ENCODE peak calls at places on chromosomes 13 and 19, in seven cellular contexts. N, L, A, W, P, Z and U are unnamed samples. For H3K9me3, the result is how much of the 10 kb centered on the place peaks cover.

GRCh38 chr13:110037925-110038573 is 251.7 kb upstream of the IRS2 start:
- DNase-seq in N (no peak), L (no peak), A (no peak), W (no peak), P (no peak), Z (no peak), U (no peak)

GRCh38 chr13:36432106-36432544 is at the start of gene CCNA1:
- DNase-seq in N (no peak), L (no peak), A (peak), W (peak), P (peak), Z (no peak), U (peak)

GRCh38 chr13:21078501-21078900 is 17.1 kb upstream of the LATS2 start:
- DNase-seq in N (peak), L (no peak), A (no peak), W (no peak), P (no peak), Z (no peak), U (no peak)

GRCh38 chr13:50131998-50132936 is 117.0 kb downstream of the KCNRG start:
- DNase-seq in N (no peak), L (no peak), A (no peak), W (no peak), P (no peak), Z (no peak), U (no peak)

GRCh38 chr19:47422417-47423163 is 3.3 kb upstream of the MEIS3 start:
- DNase-seq in N (no peak), L (no peak), A (no peak), W (no peak), P (no peak), Z (no peak), U (no peak)

GRCh38 chr19:33366917-33367316 is 6.6 kb upstream of the CEBPG start:
- DNase-seq in N (no peak), L (no peak), A (no peak), W (no peak), P (no peak), Z (no peak), U (no peak)

GRCh38 chr19:6536138-6536671 is 5.4 kb downstream of the TNFSF9 start:
- DNase-seq in N (no peak), L (no peak), A (no peak), W (peak), P (no peak), Z (no peak), U (no peak)

GRCh38 chr13:50636007-50636704 is 207.3 kb downstream of the DLEU7 start:
- DNase-seq in N (no peak), L (no peak), A (no peak), W (no peak), P (no peak), Z (no peak), U (peak)

GRCh38 chr13:53501387-53501786 is 472.8 kb downstream of the OLFM4 start:
- DNase-seq in N (no peak), L (no peak), A (no peak), W (no peak), P (no peak), Z (no peak), U (no peak)

GRCh38 chr13:99270503-99270902 is 12.3 kb upstream of the GPR18 start:
- DNase-seq in N (no peak), L (no peak), A (no peak), W (no peak), P (no peak), Z (no peak), U (no peak)

GRCh38 chr13:99271249-99271648 is 13.1 kb upstream of the GPR18 start:
- DNase-seq in N (no peak), L (no peak), A (no peak), W (no peak), P (no peak), Z (no peak), U (no peak)

GRCh38 chr13:99267927-99268326 is 9.7 kb upstream of the GPR18 start:
- DNase-seq in N (no peak), L (no peak), A (no peak), W (no peak), P (no peak), Z (no peak), U (no peak)

GRCh38 chr13:99268822-99269221 is 10.6 kb upstream of the GPR18 start:
- DNase-seq in N (no peak), L (no peak), A (no peak), W (no peak), P (no peak), Z (no peak), U (no peak)

DNA sequence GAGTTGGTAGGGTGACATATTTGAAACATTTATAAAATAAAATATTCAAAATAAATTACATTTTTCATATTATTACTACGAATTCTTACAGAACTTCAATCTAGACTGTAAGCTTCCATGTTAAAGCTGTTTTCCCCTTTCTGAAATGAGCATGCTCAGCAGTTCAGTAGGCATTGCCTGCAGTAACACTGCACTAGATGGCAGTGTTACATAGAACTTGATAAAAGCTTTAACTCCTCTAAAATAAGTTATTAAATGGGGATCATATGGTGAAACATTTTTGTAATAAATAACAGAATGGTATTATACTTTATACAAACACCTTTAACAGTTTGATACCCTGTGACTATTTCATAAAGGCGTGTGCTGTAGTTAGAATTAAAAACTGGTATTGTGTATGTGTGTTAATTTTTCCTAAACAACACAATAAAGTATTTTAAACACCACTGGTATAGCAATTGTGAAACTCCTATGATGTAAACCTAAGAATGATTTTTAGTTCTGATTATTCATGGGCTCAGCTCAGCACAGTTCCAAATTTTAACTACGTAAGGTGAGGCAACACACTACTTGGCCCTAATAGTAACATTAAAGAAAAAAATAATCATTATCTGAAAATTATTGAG is 11.6 kb upstream of the GPR18 start:
- DNase-seq in N (peak), L (no peak), A (no peak), W (no peak), P (no peak), Z (no peak), U (no peak)
- TF ChIP-seq CTCF in N (peak), L (peak), A (peak), W (peak), P (peak), Z (peak), U (peak)

DNA sequence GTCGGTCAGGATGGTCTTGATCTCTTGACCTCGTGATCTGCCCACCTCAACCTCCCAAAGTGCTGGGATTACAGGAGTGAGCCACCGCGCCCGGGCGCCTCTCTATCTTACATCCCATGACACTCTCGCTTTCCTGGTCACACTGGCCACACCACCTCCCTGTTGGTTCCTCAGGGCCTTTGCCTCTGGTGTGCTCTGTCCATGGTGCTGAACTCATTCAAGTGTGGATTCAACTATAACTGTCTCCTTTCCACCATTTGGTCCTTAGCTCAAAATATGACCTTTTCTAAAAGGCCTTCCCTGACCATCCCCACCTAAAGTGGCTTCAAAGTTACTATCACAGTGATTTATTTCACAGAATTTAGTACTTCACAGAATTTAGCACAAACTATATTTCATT is 3.7 kb upstream of the SMIM17 start:
- DNase-seq in N (peak), L (no peak), A (no peak), W (no peak), P (no peak), Z (no peak), U (no peak)
- H3K9me3 ChIP-seq in N (under half), L (under half), A (under half), W (under half), P (under half), Z (under half), U (under half)

GRCh38 chr19:1513492-1514294 is 874 bp upstream of the ADAMTSL5 start:
- DNase-seq in N (peak), L (no peak), A (peak), W (peak), P (peak), Z (no peak), U (peak)
- TF ChIP-seq CTCF in N (peak), L (peak), A (peak), W (peak), P (peak), Z (peak), U (peak)

GRCh38 chr19:29372461-29372860 is 153.3 kb upstream of the VSTM2B start:
- DNase-seq in N (no peak), L (peak), A (no peak), W (peak), P (no peak), Z (no peak), U (no peak)
- H3K9me3 ChIP-seq in N (under half), L (under half), A (under half), W (under half), P (under half), Z (under half), U (under half)

GRCh38 chr19:42023943-42024260 is 29.9 kb upstream of the ATP1A3 start:
- DNase-seq in N (no peak), L (no peak), A (no peak), W (no peak), P (no peak), Z (no peak), U (no peak)
- TF ChIP-seq CTCF in N (no peak), L (no peak), A (no peak), W (no peak), P (no peak), Z (no peak), U (no peak)

DNA sequence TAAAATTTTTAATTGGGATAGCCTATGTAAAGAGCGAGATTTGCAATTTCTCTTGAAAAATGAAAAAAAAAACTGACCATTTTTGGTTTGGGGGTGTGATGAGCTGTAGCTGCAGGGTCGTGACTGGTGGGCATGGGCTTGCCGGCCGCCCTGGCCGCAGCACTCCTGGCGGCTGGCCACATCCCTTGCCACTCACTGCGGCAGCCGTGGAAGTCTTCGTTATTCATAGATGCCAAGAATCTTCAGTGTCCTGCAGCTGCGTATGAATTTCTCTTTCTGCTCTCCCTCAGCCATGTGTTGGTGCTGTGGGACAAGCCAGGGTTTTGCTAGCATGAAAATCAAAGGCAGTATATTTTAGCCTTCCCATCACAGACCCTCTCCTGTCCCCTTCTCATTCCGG is 151.7 kb upstream of the TSHZ3 start:
- DNase-seq in N (no peak), L (no peak), A (no peak), W (no peak), P (no peak), Z (no peak), U (no peak)
- H3K9me3 ChIP-seq in N (under half), L (under half), A (under half), W (under half), P (under half), Z (under half), U (under half)

DNA sequence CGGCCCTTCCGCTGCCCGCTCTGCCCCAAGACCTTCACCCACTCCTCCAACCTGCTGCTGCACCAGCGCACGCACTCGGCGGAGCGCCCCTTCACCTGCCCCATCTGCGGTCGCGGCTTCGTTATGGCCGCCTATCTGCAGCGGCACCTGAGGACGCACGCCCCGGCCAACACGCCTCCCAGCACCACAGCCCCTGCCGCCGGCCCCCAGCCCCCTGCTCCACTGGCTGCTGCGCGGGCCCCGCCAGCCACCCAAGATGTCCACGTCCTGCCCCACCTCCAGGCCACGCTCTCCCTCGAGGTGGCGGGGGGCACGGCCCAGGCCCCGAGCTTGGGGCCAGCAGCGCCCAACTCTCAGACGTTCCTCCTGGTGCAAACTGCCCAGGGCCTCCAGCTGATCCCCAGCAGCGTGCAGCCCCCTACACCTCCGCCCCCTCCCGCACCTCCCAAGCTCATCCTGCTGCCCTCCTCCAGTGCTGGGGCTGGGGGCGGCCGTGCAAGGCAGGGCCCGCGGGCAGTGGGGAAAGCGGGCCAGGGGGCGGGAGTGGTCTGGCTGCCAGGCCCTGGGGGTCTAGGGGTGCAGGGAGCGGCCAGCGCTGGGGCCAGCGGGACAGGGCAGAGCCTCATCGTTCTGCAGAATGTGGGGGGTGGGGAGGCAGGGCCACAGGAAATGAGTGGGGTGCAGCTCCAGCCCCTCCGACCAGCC is 1.9 kb upstream of the NAT14 start:
- DNase-seq in N (no peak), L (no peak), A (no peak), W (no peak), P (no peak), Z (no peak), U (no peak)
- TF ChIP-seq CTCF in N (no peak), L (no peak), A (no peak), W (no peak), P (no peak), Z (no peak), U (no peak)

DNA sequence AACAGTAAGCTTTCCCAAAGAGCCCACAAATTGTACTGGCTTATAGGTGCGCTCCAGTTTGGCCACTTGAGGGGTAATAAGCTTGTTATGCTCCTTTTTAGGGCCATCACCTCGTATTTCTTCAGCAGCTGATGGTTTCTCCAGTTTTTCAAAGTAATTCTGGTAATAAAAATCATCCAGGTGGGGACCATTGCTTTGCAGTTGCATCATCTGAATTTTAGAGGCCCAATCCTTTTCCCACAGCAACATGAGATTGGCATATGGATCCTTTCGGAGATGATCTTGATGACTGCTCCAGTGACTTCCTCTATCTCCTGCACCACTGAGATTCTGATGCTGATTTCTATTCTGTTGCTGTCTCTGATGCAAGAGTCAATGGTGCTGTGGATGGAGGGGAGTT is 27.1 kb downstream of the ZNF546 start:
- DNase-seq in N (no peak), L (no peak), A (no peak), W (no peak), P (no peak), Z (no peak), U (no peak)
- H3K9me3 ChIP-seq in N (under half), L (under half), A (half or more), W (under half), P (half or more), Z (under half), U (under half)

GRCh38 chr13:111626371-111627305 is 306.2 kb downstream of the TEX29 start:
- DNase-seq in N (no peak), L (no peak), A (peak), W (peak), P (peak), Z (no peak), U (no peak)

GRCh38 chr13:111625526-111626315 is 305.3 kb downstream of the TEX29 start:
- DNase-seq in N (no peak), L (no peak), A (no peak), W (no peak), P (no peak), Z (no peak), U (no peak)

GRCh38 chr13:111629457-111629856 is 309.0 kb downstream of the TEX29 start:
- DNase-seq in N (no peak), L (no peak), A (no peak), W (no peak), P (no peak), Z (no peak), U (no peak)

GRCh38 chr13:111629016-111629415 is 308.6 kb downstream of the TEX29 start:
- DNase-seq in N (no peak), L (no peak), A (no peak), W (no peak), P (no peak), Z (no peak), U (no peak)

GRCh38 chr13:111627596-111627995 is 307.2 kb downstream of the TEX29 start:
- DNase-seq in N (no peak), L (no peak), A (no peak), W (no peak), P (no peak), Z (no peak), U (no peak)
- TF ChIP-seq CTCF in N (no peak), L (no peak), A (no peak), W (no peak), P (no peak), Z (no peak), U (no peak)

DNA sequence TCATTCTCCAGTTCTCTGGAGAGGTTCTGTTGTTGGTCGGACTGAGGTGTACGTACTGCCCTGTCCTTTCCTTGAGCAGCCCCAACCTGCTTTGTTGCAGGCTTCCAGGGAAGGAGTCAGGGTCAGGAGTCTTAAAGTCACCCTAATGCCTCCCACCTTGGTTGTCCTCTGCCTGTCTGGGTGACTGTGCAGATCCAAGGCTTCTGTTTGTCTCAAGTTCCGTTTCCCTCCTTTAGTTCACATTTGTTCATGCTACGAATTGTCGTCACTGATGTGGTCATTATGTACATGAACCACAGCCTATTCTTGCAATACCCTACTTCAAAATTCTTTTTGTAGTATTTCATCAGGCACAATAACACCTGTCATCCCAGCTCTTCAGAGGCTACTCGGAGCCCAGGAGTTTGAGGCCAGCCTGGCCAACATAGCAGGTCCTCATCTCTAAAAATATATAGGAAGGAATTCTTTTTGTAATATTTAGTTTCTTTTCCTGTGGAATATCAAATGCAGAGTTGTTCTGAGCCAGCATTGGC is 7.4 kb downstream of the ZNF586 start:
- DNase-seq in N (no peak), L (no peak), A (no peak), W (no peak), P (no peak), Z (no peak), U (no peak)
- H3K9me3 ChIP-seq in N (half or more), L (under half), A (half or more), W (under half), P (half or more), Z (under half), U (under half)